ENCODE peak calls at places on chromosome 7, in nine cellular contexts. One of them, this sample, is unnamed.

GRCh38 chr7:123190109-123190831 is 9.5 kb downstream of the SLC13A1 start:
- DNase-seq in CD8-positive, alpha-beta T cell: no peak
- DNase-seq in posterior vena cava: no peak
- DNase-seq in astrocyte: no peak
- DNase-seq in EL: no peak
- DNase-seq in right cardiac atrium: no peak
- DNase-seq in NCI-H2081: no peak
- DNase-seq in mammary epithelial cell: no peak
- DNase-seq in aorta: no peak
- DNase-seq in this sample: no peak

GRCh38 chr7:29806793-29807178 is 478 bp downstream of the WIPF3 start:
- DNase-seq in CD8-positive, alpha-beta T cell: no peak
- DNase-seq in posterior vena cava: no peak
- DNase-seq in astrocyte: no peak
- DNase-seq in EL: no peak
- DNase-seq in right cardiac atrium: peak; percentile 62
- DNase-seq in NCI-H2081: no peak
- DNase-seq in mammary epithelial cell: no peak
- DNase-seq in aorta: no peak
- DNase-seq in this sample: no peak

GRCh38 chr7:8121243-8121642 is 140.7 kb downstream of the ICA1 start:
- DNase-seq in CD8-positive, alpha-beta T cell: no peak
- DNase-seq in posterior vena cava: no peak
- DNase-seq in astrocyte: no peak
- DNase-seq in EL: no peak
- DNase-seq in right cardiac atrium: no peak
- DNase-seq in NCI-H2081: no peak
- DNase-seq in mammary epithelial cell: no peak
- DNase-seq in aorta: no peak
- DNase-seq in this sample: no peak

GRCh38 chr7:40331915-40332314 is 197.1 kb downstream of the SUGCT start:
- DNase-seq in CD8-positive, alpha-beta T cell: no peak
- DNase-seq in posterior vena cava: no peak
- DNase-seq in astrocyte: peak; percentile 75
- DNase-seq in EL: peak; percentile 27
- DNase-seq in right cardiac atrium: no peak
- DNase-seq in NCI-H2081: no peak
- DNase-seq in mammary epithelial cell: no peak
- DNase-seq in aorta: no peak
- DNase-seq in this sample: no peak

GRCh38 chr7:157097569-157097968 is 41.2 kb upstream of the UBE3C start:
- DNase-seq in CD8-positive, alpha-beta T cell: no peak
- DNase-seq in posterior vena cava: no peak
- DNase-seq in astrocyte: no peak
- DNase-seq in EL: no peak
- DNase-seq in right cardiac atrium: no peak
- DNase-seq in NCI-H2081: peak; percentile 47
- DNase-seq in mammary epithelial cell: no peak
- DNase-seq in aorta: no peak
- DNase-seq in this sample: no peak

GRCh38 chr7:156113733-156114132 is 301.5 kb upstream of the SHH start:
- DNase-seq in CD8-positive, alpha-beta T cell: no peak
- DNase-seq in posterior vena cava: no peak
- DNase-seq in astrocyte: no peak
- DNase-seq in EL: no peak
- DNase-seq in right cardiac atrium: no peak
- DNase-seq in NCI-H2081: no peak
- DNase-seq in mammary epithelial cell: no peak
- DNase-seq in aorta: no peak
- DNase-seq in this sample: no peak

GRCh38 chr7:1856161-1856965 is 186.3 kb downstream of the ELFN1 start:
- DNase-seq in CD8-positive, alpha-beta T cell: no peak
- DNase-seq in posterior vena cava: peak; percentile 69
- DNase-seq in astrocyte: no peak
- DNase-seq in EL: no peak
- DNase-seq in right cardiac atrium: peak; percentile 53
- DNase-seq in NCI-H2081: no peak
- DNase-seq in mammary epithelial cell: no peak
- DNase-seq in aorta: peak; percentile 70
- DNase-seq in this sample: no peak

GRCh38 chr7:29854257-29854938 is 48.1 kb downstream of the WIPF3 start:
- DNase-seq in CD8-positive, alpha-beta T cell: no peak
- DNase-seq in posterior vena cava: no peak
- DNase-seq in astrocyte: peak; percentile 44
- DNase-seq in EL: peak; percentile 15
- DNase-seq in right cardiac atrium: no peak
- DNase-seq in NCI-H2081: no peak
- DNase-seq in mammary epithelial cell: peak; percentile 11
- DNase-seq in aorta: no peak
- DNase-seq in this sample: peak; percentile 62

GRCh38 chr7:55130079-55130476 is 111.3 kb downstream of the EGFR start:
- DNase-seq in CD8-positive, alpha-beta T cell: no peak
- DNase-seq in posterior vena cava: no peak
- DNase-seq in astrocyte: peak; percentile 66
- DNase-seq in EL: peak; percentile 59
- DNase-seq in right cardiac atrium: peak; percentile 51
- DNase-seq in NCI-H2081: no peak
- DNase-seq in mammary epithelial cell: peak; percentile 44
- DNase-seq in aorta: no peak
- DNase-seq in this sample: no peak

GRCh38 chr7:50976064-50976463 is 193.4 kb upstream of the GRB10 start:
- DNase-seq in CD8-positive, alpha-beta T cell: no peak
- DNase-seq in posterior vena cava: no peak
- DNase-seq in astrocyte: no peak
- DNase-seq in EL: no peak
- DNase-seq in right cardiac atrium: no peak
- DNase-seq in NCI-H2081: no peak
- DNase-seq in mammary epithelial cell: no peak
- DNase-seq in aorta: no peak
- DNase-seq in this sample: no peak

GRCh38 chr7:23277359-23277989 is 21.7 kb upstream of the MALSU1 start:
- DNase-seq in CD8-positive, alpha-beta T cell: no peak
- DNase-seq in posterior vena cava: no peak
- DNase-seq in astrocyte: peak; percentile 43
- DNase-seq in EL: peak; percentile 71
- DNase-seq in right cardiac atrium: no peak
- DNase-seq in NCI-H2081: peak; percentile 78
- DNase-seq in mammary epithelial cell: peak; percentile 55
- DNase-seq in aorta: no peak
- DNase-seq in this sample: peak; percentile 67

GRCh38 chr7:108570146-108570755 is 577 bp downstream of the DNAJB9 start:
- DNase-seq in CD8-positive, alpha-beta T cell: no peak
- DNase-seq in posterior vena cava: peak; percentile 81
- DNase-seq in astrocyte: peak; percentile 31
- DNase-seq in EL: peak; percentile 47
- DNase-seq in right cardiac atrium: peak; percentile 42
- DNase-seq in NCI-H2081: peak; percentile 45
- DNase-seq in mammary epithelial cell: peak; percentile 68
- DNase-seq in aorta: no peak
- DNase-seq in this sample: peak; percentile 64

GRCh38 chr7:954330-955238 is at the start of gene ADAP1:
- DNase-seq in CD8-positive, alpha-beta T cell: peak; percentile 81
- DNase-seq in posterior vena cava: peak; percentile 85
- DNase-seq in astrocyte: peak; percentile 30
- DNase-seq in EL: peak; percentile 38
- DNase-seq in right cardiac atrium: peak; percentile 81
- DNase-seq in NCI-H2081: no peak
- DNase-seq in mammary epithelial cell: peak; percentile 41
- DNase-seq in aorta: peak; percentile 84
- DNase-seq in this sample: peak; percentile 25

GRCh38 chr7:155884225-155885161 is 72.2 kb upstream of the SHH start:
- DNase-seq in CD8-positive, alpha-beta T cell: no peak
- DNase-seq in posterior vena cava: no peak
- DNase-seq in astrocyte: no peak
- DNase-seq in EL: no peak
- DNase-seq in right cardiac atrium: no peak
- DNase-seq in NCI-H2081: no peak
- DNase-seq in mammary epithelial cell: no peak
- DNase-seq in aorta: no peak
- DNase-seq in this sample: no peak

GRCh38 chr7:45447296-45447695 is 126.9 kb upstream of the ADCY1 start:
- DNase-seq in CD8-positive, alpha-beta T cell: no peak
- DNase-seq in posterior vena cava: no peak
- DNase-seq in astrocyte: no peak
- DNase-seq in EL: no peak
- DNase-seq in right cardiac atrium: no peak
- DNase-seq in NCI-H2081: no peak
- DNase-seq in mammary epithelial cell: peak; percentile 70
- DNase-seq in aorta: no peak
- DNase-seq in this sample: peak; percentile 83

GRCh38 chr7:116672596-116673503 is 854 bp downstream of the MET start:
- DNase-seq in CD8-positive, alpha-beta T cell: no peak
- DNase-seq in posterior vena cava: no peak
- DNase-seq in astrocyte: peak; percentile 56
- DNase-seq in EL: peak; percentile 57
- DNase-seq in right cardiac atrium: peak; percentile 40
- DNase-seq in NCI-H2081: peak; percentile 10
- DNase-seq in mammary epithelial cell: peak; percentile 60
- DNase-seq in aorta: no peak
- DNase-seq in this sample: peak; percentile 60

GRCh38 chr7:66110861-66111260 is 3.8 kb upstream of the CRCP start:
- DNase-seq in CD8-positive, alpha-beta T cell: no peak
- DNase-seq in posterior vena cava: no peak
- DNase-seq in astrocyte: peak; percentile 97
- DNase-seq in EL: peak; percentile 98
- DNase-seq in right cardiac atrium: no peak
- DNase-seq in NCI-H2081: no peak
- DNase-seq in mammary epithelial cell: peak; percentile 96
- DNase-seq in aorta: peak; percentile 51
- DNase-seq in this sample: peak; percentile 89

GRCh38 chr7:139360210-139360947 is 685 bp downstream of the LUC7L2 start:
- DNase-seq in CD8-positive, alpha-beta T cell: peak; percentile 97
- DNase-seq in posterior vena cava: peak; percentile 99
- DNase-seq in astrocyte: peak; percentile 86
- DNase-seq in EL: peak; percentile 93
- DNase-seq in right cardiac atrium: peak; percentile 98
- DNase-seq in NCI-H2081: peak; percentile 99
- DNase-seq in mammary epithelial cell: peak; percentile 97
- DNase-seq in aorta: peak; percentile 98
- DNase-seq in this sample: peak; percentile 83

GRCh38 chr7:139192014-139192706 is 38.9 kb upstream of the UBN2 start:
- DNase-seq in CD8-positive, alpha-beta T cell: no peak
- DNase-seq in posterior vena cava: no peak
- DNase-seq in astrocyte: no peak
- DNase-seq in EL: peak; percentile 1
- DNase-seq in right cardiac atrium: no peak
- DNase-seq in NCI-H2081: no peak
- DNase-seq in mammary epithelial cell: peak; percentile 5
- DNase-seq in aorta: no peak
- DNase-seq in this sample: peak; percentile 83

GRCh38 chr7:107659666-107660065 is 962 bp upstream of the SLC26A4 start:
- DNase-seq in CD8-positive, alpha-beta T cell: no peak
- DNase-seq in posterior vena cava: no peak
- DNase-seq in astrocyte: peak; percentile 78
- DNase-seq in EL: peak; percentile 72
- DNase-seq in right cardiac atrium: no peak
- DNase-seq in NCI-H2081: no peak
- DNase-seq in mammary epithelial cell: peak; percentile 67
- DNase-seq in aorta: no peak
- DNase-seq in this sample: peak; percentile 74

GRCh38 chr7:4189151-4189570 is 492.9 kb upstream of the FOXK1 start:
- DNase-seq in CD8-positive, alpha-beta T cell: no peak
- DNase-seq in posterior vena cava: peak; percentile 90
- DNase-seq in astrocyte: peak; percentile 54
- DNase-seq in EL: no peak
- DNase-seq in right cardiac atrium: peak; percentile 90
- DNase-seq in NCI-H2081: peak; percentile 77
- DNase-seq in mammary epithelial cell: peak; percentile 96
- DNase-seq in aorta: peak; percentile 93
- DNase-seq in this sample: peak; percentile 81

GRCh38 chr7:155590215-155591023 is 44.1 kb upstream of the CNPY1 start:
- DNase-seq in CD8-positive, alpha-beta T cell: no peak
- DNase-seq in posterior vena cava: peak; percentile 86
- DNase-seq in astrocyte: peak; percentile 40
- DNase-seq in EL: no peak
- DNase-seq in right cardiac atrium: peak; percentile 70
- DNase-seq in NCI-H2081: peak; percentile 54
- DNase-seq in mammary epithelial cell: no peak
- DNase-seq in aorta: peak; percentile 70
- DNase-seq in this sample: no peak

GRCh38 chr7:30472081-30472770 is 6.4 kb downstream of the NOD1 start:
- DNase-seq in CD8-positive, alpha-beta T cell: peak; percentile 21
- DNase-seq in posterior vena cava: no peak
- DNase-seq in astrocyte: no peak
- DNase-seq in EL: no peak
- DNase-seq in right cardiac atrium: no peak
- DNase-seq in NCI-H2081: no peak
- DNase-seq in mammary epithelial cell: no peak
- DNase-seq in aorta: no peak
- DNase-seq in this sample: no peak

GRCh38 chr7:28483868-28484267 is 71.5 kb downstream of the CREB5 start:
- DNase-seq in CD8-positive, alpha-beta T cell: no peak
- DNase-seq in posterior vena cava: no peak
- DNase-seq in astrocyte: peak; percentile 76
- DNase-seq in EL: peak; percentile 86
- DNase-seq in right cardiac atrium: no peak
- DNase-seq in NCI-H2081: no peak
- DNase-seq in mammary epithelial cell: peak; percentile 74
- DNase-seq in aorta: no peak
- DNase-seq in this sample: peak; percentile 37

GRCh38 chr7:100726998-100727761 is 6.2 kb upstream of the ZAN start:
- DNase-seq in CD8-positive, alpha-beta T cell: no peak
- DNase-seq in posterior vena cava: no peak
- DNase-seq in astrocyte: peak; percentile 96
- DNase-seq in EL: peak; percentile 65
- DNase-seq in right cardiac atrium: no peak
- DNase-seq in NCI-H2081: no peak
- DNase-seq in mammary epithelial cell: no peak
- DNase-seq in aorta: no peak
- DNase-seq in this sample: peak; percentile 22

GRCh38 chr7:148911626-148912025 is 27.5 kb upstream of the EZH2 start:
- DNase-seq in CD8-positive, alpha-beta T cell: no peak
- DNase-seq in posterior vena cava: no peak
- DNase-seq in astrocyte: no peak
- DNase-seq in EL: no peak
- DNase-seq in right cardiac atrium: no peak
- DNase-seq in NCI-H2081: no peak
- DNase-seq in mammary epithelial cell: peak; percentile 15
- DNase-seq in aorta: no peak
- DNase-seq in this sample: peak; percentile 37

GRCh38 chr7:6307762-6308161 is 35.3 kb upstream of the CYTH3 start:
- DNase-seq in CD8-positive, alpha-beta T cell: no peak
- DNase-seq in posterior vena cava: no peak
- DNase-seq in astrocyte: no peak
- DNase-seq in EL: peak; percentile 35
- DNase-seq in right cardiac atrium: no peak
- DNase-seq in NCI-H2081: no peak
- DNase-seq in mammary epithelial cell: no peak
- DNase-seq in aorta: no peak
- DNase-seq in this sample: no peak

This sample was measured in bronchial epithelial cell.